ENCODE peak calls at places on chromosome 5, in ten cellular contexts. W, H, R, X, S, B, Q, P, V and K are unnamed samples.

GRCh38 chr5:61597684-61598083 is 265.6 kb downstream of the ZSWIM6 start:
- DNase-seq in W (no peak), H (no peak), R (no peak), X (no peak), S (no peak), B (no peak), Q (no peak), P (no peak), V (no peak), K (no peak)

GRCh38 chr5:108642170-108642906 is 105.4 kb upstream of the FER start:
- DNase-seq in W (peak), H (no peak), R (peak), X (peak), S (no peak), B (peak), Q (peak), P (peak), V (peak), K (peak)

GRCh38 chr5:154543380-154543779 is 65.4 kb upstream of the HAND1 start:
- DNase-seq in W (peak), H (no peak), R (no peak), X (no peak), S (no peak), B (no peak), Q (no peak), P (peak), V (no peak), K (no peak)

GRCh38 chr5:124080256-124080655 is 568.3 kb downstream of the CSNK1G3 start:
- DNase-seq in W (peak), H (no peak), R (no peak), X (no peak), S (no peak), B (no peak), Q (no peak), P (peak), V (no peak), K (no peak)

GRCh38 chr5:177469061-177469628 is 4.3 kb downstream of the DBN1 start:
- DNase-seq in W (no peak), H (peak), R (no peak), X (no peak), S (no peak), B (no peak), Q (peak), P (peak), V (no peak), K (no peak)

GRCh38 chr5:32851774-32852173 is 140.7 kb downstream of the NPR3 start:
- DNase-seq in W (no peak), H (no peak), R (no peak), X (no peak), S (no peak), B (no peak), Q (no peak), P (no peak), V (no peak), K (no peak)

GRCh38 chr5:150152636-150153462 is 2.8 kb downstream of the PDGFRB start:
- DNase-seq in W (no peak), H (no peak), R (no peak), X (no peak), S (no peak), B (no peak), Q (no peak), P (peak), V (no peak), K (no peak)

GRCh38 chr5:144142030-144142825 is 28.2 kb downstream of the YIPF5 start:
- DNase-seq in W (peak), H (no peak), R (peak), X (no peak), S (no peak), B (peak), Q (no peak), P (peak), V (peak), K (peak)

GRCh38 chr5:115626444-115626823 is 598 bp upstream of the TMED7 start:
- DNase-seq in W (no peak), H (no peak), R (no peak), X (no peak), S (no peak), B (no peak), Q (no peak), P (peak), V (no peak), K (peak)

GRCh38 chr5:35129921-35130485 is 82.3 kb upstream of the AGXT2 start:
- DNase-seq in W (peak), H (no peak), R (no peak), X (peak), S (no peak), B (peak), Q (no peak), P (peak), V (no peak), K (no peak)

GRCh38 chr5:3594514-3595101 is 1.0 kb upstream of the IRX1 start:
- DNase-seq in W (peak), H (no peak), R (no peak), X (no peak), S (no peak), B (no peak), Q (no peak), P (peak), V (no peak), K (no peak)

GRCh38 chr5:174516741-174517140 is 207.6 kb upstream of the MSX2 start:
- DNase-seq in W (no peak), H (no peak), R (no peak), X (no peak), S (no peak), B (no peak), Q (no peak), P (no peak), V (no peak), K (no peak)
- H3K4me3 ChIP-seq in W (no peak), H (no peak), R (no peak), X (no peak), S (no peak), B (no peak), Q (no peak), P (no peak), V (no peak), K (no peak)

DNA sequence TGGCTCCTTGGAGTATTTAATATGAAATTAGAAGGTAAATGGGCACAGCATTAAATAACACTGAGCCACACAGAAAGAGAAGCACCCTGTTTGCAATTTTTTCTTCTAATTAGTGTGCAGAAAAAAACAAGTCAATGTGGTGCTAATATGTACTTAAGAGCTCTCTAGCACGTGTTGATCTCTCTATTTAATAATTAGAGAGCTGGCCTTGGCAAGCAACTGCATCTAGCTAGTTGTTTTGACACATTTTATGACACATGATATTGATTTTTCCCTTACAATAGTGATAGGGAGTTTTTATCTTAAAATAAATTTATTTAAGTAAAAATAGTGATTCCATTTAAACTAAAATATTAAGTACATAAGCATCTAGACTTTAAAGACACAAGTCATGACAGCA is 54.5 kb upstream of the NUDT12 start:
- DNase-seq in W (no peak), H (no peak), R (no peak), X (no peak), S (no peak), B (no peak), Q (no peak), P (no peak), V (no peak), K (no peak)
- H3K27ac ChIP-seq in W (no peak), H (no peak), R (no peak), X (no peak), S (no peak), B (no peak), Q (no peak), P (no peak), V (no peak), K (no peak)

GRCh38 chr5:85458319-85458718 is 1073.6 kb upstream of the EDIL3 start:
- DNase-seq in W (no peak), H (no peak), R (no peak), X (no peak), S (no peak), B (no peak), Q (no peak), P (no peak), V (no peak), K (no peak)
- H3K4me3 ChIP-seq in W (no peak), H (no peak), R (no peak), X (no peak), S (no peak), B (no peak), Q (no peak), P (no peak), V (no peak), K (no peak)

GRCh38 chr5:84383296-84383815 is 1.3 kb downstream of the EDIL3 start:
- DNase-seq in W (no peak), H (no peak), R (no peak), X (no peak), S (no peak), B (no peak), Q (no peak), P (no peak), V (no peak), K (no peak)
- H3K27ac ChIP-seq in W (no peak), H (no peak), R (no peak), X (no peak), S (peak), B (no peak), Q (peak), P (peak), V (no peak), K (no peak)

DNA sequence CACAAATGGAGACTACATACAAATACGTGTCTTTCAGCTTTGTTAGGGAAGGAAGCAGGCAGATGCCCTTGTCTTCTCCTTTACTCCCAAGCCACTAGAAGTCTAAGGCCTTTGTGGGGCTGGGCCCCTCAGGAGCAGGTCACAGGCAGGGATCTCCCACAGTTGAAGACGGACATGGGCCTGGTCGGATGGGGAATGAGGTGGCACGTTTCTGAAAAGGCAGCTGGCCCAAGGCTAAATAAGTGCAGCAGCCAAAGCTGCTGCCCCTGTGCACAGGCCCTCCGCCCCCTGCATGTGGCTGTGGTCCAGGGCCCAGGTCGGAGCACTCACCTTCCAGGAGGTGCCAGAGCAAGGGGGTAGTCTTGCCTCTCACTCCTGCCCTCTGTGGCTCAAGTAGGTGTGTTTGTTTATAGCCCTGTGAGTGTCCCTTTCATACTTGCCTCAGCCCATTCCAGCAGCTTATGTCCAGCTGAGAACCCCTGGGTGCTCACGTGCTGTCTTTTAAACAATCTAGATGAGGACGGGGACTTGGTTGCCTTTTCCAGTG is 1.8 kb downstream of the SQSTM1 start:
- DNase-seq in W (no peak), H (peak), R (no peak), X (no peak), S (no peak), B (no peak), Q (no peak), P (no peak), V (no peak), K (no peak)
- H3K4me3 ChIP-seq in W (peak), H (peak), R (peak), X (peak), S (peak), B (no peak), Q (peak), P (peak), V (peak), K (peak)